ENCODE peak calls at places on chromosomes 13 and 19, in six cellular contexts. One of them, this sample, is unnamed.

GRCh38 chr19:13150919-13151604 is 851 bp downstream of the IER2 start:
- DNase-seq in HepG2: no peak
- DNase-seq in IMR-90: no peak
- DNase-seq in heart left ventricle: no peak
- DNase-seq in tibial artery: peak
- DNase-seq in cardiac fibroblast: no peak
- DNase-seq in this sample: no peak

GRCh38 chr19:23980805-23981204 is 66.1 kb downstream of the ZNF726 start:
- DNase-seq in cardiac fibroblast: no peak
- DNase-seq in HepG2: no peak
- DNase-seq in heart left ventricle: no peak
- DNase-seq in IMR-90: no peak
- DNase-seq in tibial artery: no peak
- DNase-seq in this sample: no peak

GRCh38 chr13:75467009-75467728 is 14.8 kb downstream of the TBC1D4 start:
- DNase-seq in IMR-90: no peak
- DNase-seq in tibial artery: no peak
- DNase-seq in heart left ventricle: no peak
- DNase-seq in HepG2: peak
- DNase-seq in cardiac fibroblast: no peak
- DNase-seq in this sample: no peak

GRCh38 chr13:111939285-111940278 is 127.4 kb upstream of the SOX1 start:
- DNase-seq in tibial artery: no peak
- DNase-seq in heart left ventricle: no peak
- DNase-seq in cardiac fibroblast: no peak
- DNase-seq in IMR-90: no peak
- DNase-seq in HepG2: no peak
- DNase-seq in this sample: no peak

GRCh38 chr13:51697855-51698254 is 106.1 kb downstream of the DHRS12 start:
- DNase-seq in HepG2: no peak
- DNase-seq in cardiac fibroblast: peak
- DNase-seq in heart left ventricle: no peak
- DNase-seq in IMR-90: peak
- DNase-seq in tibial artery: no peak
- DNase-seq in this sample: peak

GRCh38 chr19:48746738-48747575 is at the start of gene IZUMO1:
- DNase-seq in tibial artery: peak
- DNase-seq in HepG2: no peak
- DNase-seq in heart left ventricle: peak
- DNase-seq in IMR-90: peak
- DNase-seq in cardiac fibroblast: peak
- DNase-seq in this sample: peak

GRCh38 chr13:66506031-66506777 is 723.9 kb downstream of the PCDH9 start:
- DNase-seq in heart left ventricle: no peak
- DNase-seq in tibial artery: no peak
- DNase-seq in IMR-90: no peak
- DNase-seq in cardiac fibroblast: no peak
- DNase-seq in HepG2: no peak
- DNase-seq in this sample: peak

GRCh38 chr19:3671680-3672574 is 28.3 kb downstream of the PIP5K1C start:
- DNase-seq in IMR-90: peak
- DNase-seq in HepG2: no peak
- DNase-seq in heart left ventricle: no peak
- DNase-seq in cardiac fibroblast: peak
- DNase-seq in tibial artery: no peak
- DNase-seq in this sample: peak

GRCh38 chr13:108363651-108364050 is 94.1 kb downstream of the TNFSF13B start:
- DNase-seq in cardiac fibroblast: no peak
- DNase-seq in tibial artery: no peak
- DNase-seq in heart left ventricle: no peak
- DNase-seq in HepG2: no peak
- DNase-seq in IMR-90: no peak
- DNase-seq in this sample: no peak

GRCh38 chr13:91571681-91572080 is 173.3 kb downstream of the GPC5 start:
- DNase-seq in heart left ventricle: no peak
- DNase-seq in tibial artery: no peak
- DNase-seq in IMR-90: no peak
- DNase-seq in HepG2: no peak
- DNase-seq in cardiac fibroblast: no peak
- DNase-seq in this sample: no peak

GRCh38 chr19:55016017-55016416 is 22.0 kb downstream of the GP6 start:
- DNase-seq in HepG2: no peak
- DNase-seq in cardiac fibroblast: no peak
- DNase-seq in heart left ventricle: no peak
- DNase-seq in tibial artery: no peak
- DNase-seq in IMR-90: no peak
- DNase-seq in this sample: no peak

GRCh38 chr13:42753697-42754096 is 27.7 kb upstream of the FAM216B start:
- DNase-seq in cardiac fibroblast: peak
- DNase-seq in HepG2: no peak
- DNase-seq in heart left ventricle: no peak
- DNase-seq in IMR-90: no peak
- DNase-seq in tibial artery: no peak
- DNase-seq in this sample: peak

GRCh38 chr19:16073481-16073880 is 2.8 kb upstream of the TPM4 start:
- DNase-seq in IMR-90: no peak
- DNase-seq in heart left ventricle: no peak
- DNase-seq in cardiac fibroblast: no peak
- DNase-seq in HepG2: no peak
- DNase-seq in tibial artery: peak
- DNase-seq in this sample: no peak

GRCh38 chr19:11418166-11418517 is 972 bp downstream of the RGL3 start:
- DNase-seq in tibial artery: no peak
- DNase-seq in heart left ventricle: no peak
- DNase-seq in HepG2: no peak
- DNase-seq in IMR-90: no peak
- DNase-seq in cardiac fibroblast: no peak
- DNase-seq in this sample: no peak
- H3K4me3 ChIP-seq in tibial artery: peak
- H3K4me3 ChIP-seq in heart left ventricle: peak
- H3K4me3 ChIP-seq in HepG2: peak
- H3K4me3 ChIP-seq in IMR-90: peak
- H3K4me3 ChIP-seq in cardiac fibroblast: no peak
- H3K4me3 ChIP-seq in this sample: peak

DNA sequence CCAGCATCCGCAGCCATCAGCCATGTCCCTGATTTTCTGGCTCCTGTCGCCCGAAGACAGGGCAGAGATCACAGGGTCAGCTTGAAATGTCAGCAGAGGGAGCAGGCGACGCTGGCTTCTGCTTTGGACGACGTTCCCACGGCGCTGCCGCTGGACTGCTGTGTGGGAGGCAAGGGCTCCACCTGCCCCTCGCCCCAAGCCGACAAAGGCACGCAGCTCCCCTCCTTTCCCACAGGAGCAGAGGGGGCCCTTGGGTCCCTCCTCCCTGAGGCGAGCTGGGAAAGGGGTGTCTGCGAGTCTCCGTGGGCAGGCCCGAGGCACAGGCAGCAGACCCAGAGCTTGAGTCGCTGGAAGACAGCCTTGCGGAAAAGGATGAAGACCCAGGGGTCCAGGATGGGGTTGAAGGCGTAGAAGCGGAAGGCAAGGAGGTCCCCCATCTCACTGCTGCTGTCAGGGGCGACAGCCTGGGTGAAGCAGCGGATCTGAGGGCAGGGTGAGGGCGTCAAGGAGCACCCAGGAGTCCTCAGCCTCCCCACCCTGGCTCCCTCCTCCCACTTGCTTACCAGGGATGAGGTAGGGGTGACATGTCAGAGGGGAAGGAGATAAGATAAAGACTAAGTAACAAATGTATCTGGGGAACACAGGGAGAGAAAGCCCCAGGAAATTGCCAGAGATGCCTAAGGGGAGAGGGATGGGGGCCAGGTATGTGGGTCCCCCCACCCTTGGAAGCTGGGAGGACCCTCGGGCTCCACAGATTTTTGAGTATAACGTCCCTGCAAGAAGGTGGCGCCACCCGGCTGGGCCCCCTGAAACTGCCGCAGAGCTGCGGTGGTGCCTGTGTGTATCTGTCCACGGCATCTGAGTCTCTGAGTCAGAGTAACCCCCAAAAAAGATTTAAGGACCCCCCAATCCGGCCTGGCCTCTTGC is 3.4 kb downstream of the PTGIR start:
- DNase-seq in IMR-90: peak
- DNase-seq in HepG2: no peak
- DNase-seq in tibial artery: peak
- DNase-seq in heart left ventricle: peak
- DNase-seq in cardiac fibroblast: no peak
- DNase-seq in this sample: peak
- TF ChIP-seq CTCF in IMR-90: no peak
- TF ChIP-seq CTCF in HepG2: peak
- TF ChIP-seq CTCF in tibial artery: peak
- TF ChIP-seq CTCF in heart left ventricle: no peak
- TF ChIP-seq CTCF in cardiac fibroblast: no peak
- TF ChIP-seq CTCF in this sample: no peak

GRCh38 chr19:35136977-35137702 is 1.5 kb upstream of the FXYD1 start:
- DNase-seq in IMR-90: no peak
- DNase-seq in heart left ventricle: no peak
- DNase-seq in cardiac fibroblast: no peak
- DNase-seq in HepG2: peak
- DNase-seq in tibial artery: no peak
- DNase-seq in this sample: no peak

GRCh38 chr19:35136231-35136630 is 1.4 kb upstream of the LGI4 start:
- DNase-seq in IMR-90: no peak
- DNase-seq in HepG2: no peak
- DNase-seq in cardiac fibroblast: no peak
- DNase-seq in heart left ventricle: no peak
- DNase-seq in tibial artery: no peak
- DNase-seq in this sample: no peak

GRCh38 chr19:35140207-35140897 is 1.7 kb downstream of the FXYD1 start:
- DNase-seq in cardiac fibroblast: no peak
- DNase-seq in HepG2: no peak
- DNase-seq in heart left ventricle: no peak
- DNase-seq in IMR-90: no peak
- DNase-seq in tibial artery: no peak
- DNase-seq in this sample: no peak

GRCh38 chr19:35139618-35139943 is 957 bp downstream of the FXYD1 start:
- DNase-seq in HepG2: no peak
- DNase-seq in heart left ventricle: no peak
- DNase-seq in IMR-90: no peak
- DNase-seq in cardiac fibroblast: no peak
- DNase-seq in tibial artery: no peak
- DNase-seq in this sample: no peak

GRCh38 chr19:35138305-35138799 is 272 bp upstream of the FXYD1 start:
- DNase-seq in cardiac fibroblast: no peak
- DNase-seq in IMR-90: no peak
- DNase-seq in heart left ventricle: peak
- DNase-seq in tibial artery: no peak
- DNase-seq in HepG2: no peak
- DNase-seq in this sample: peak
- H3K4me3 ChIP-seq in cardiac fibroblast: no peak
- H3K4me3 ChIP-seq in IMR-90: no peak
- H3K4me3 ChIP-seq in heart left ventricle: peak
- H3K4me3 ChIP-seq in tibial artery: peak
- H3K4me3 ChIP-seq in HepG2: peak
- H3K4me3 ChIP-seq in this sample: no peak

GRCh38 chr13:38872693-38873092 is 117.9 kb downstream of the STOML3 start:
- DNase-seq in tibial artery: no peak
- DNase-seq in cardiac fibroblast: peak
- DNase-seq in HepG2: peak
- DNase-seq in IMR-90: peak
- DNase-seq in heart left ventricle: no peak
- DNase-seq in this sample: peak
- TF ChIP-seq CTCF in tibial artery: peak
- TF ChIP-seq CTCF in cardiac fibroblast: peak
- TF ChIP-seq CTCF in HepG2: peak
- TF ChIP-seq CTCF in IMR-90: peak
- TF ChIP-seq CTCF in heart left ventricle: peak
- TF ChIP-seq CTCF in this sample: peak

GRCh38 chr13:50053844-50054243 is 38.6 kb downstream of the KCNRG start:
- DNase-seq in cardiac fibroblast: no peak
- DNase-seq in IMR-90: no peak
- DNase-seq in heart left ventricle: no peak
- DNase-seq in HepG2: no peak
- DNase-seq in tibial artery: no peak
- DNase-seq in this sample: no peak
- H3K4me3 ChIP-seq in cardiac fibroblast: no peak
- H3K4me3 ChIP-seq in IMR-90: no peak
- H3K4me3 ChIP-seq in heart left ventricle: no peak
- H3K4me3 ChIP-seq in HepG2: no peak
- H3K4me3 ChIP-seq in tibial artery: no peak
- H3K4me3 ChIP-seq in this sample: no peak

DNA sequence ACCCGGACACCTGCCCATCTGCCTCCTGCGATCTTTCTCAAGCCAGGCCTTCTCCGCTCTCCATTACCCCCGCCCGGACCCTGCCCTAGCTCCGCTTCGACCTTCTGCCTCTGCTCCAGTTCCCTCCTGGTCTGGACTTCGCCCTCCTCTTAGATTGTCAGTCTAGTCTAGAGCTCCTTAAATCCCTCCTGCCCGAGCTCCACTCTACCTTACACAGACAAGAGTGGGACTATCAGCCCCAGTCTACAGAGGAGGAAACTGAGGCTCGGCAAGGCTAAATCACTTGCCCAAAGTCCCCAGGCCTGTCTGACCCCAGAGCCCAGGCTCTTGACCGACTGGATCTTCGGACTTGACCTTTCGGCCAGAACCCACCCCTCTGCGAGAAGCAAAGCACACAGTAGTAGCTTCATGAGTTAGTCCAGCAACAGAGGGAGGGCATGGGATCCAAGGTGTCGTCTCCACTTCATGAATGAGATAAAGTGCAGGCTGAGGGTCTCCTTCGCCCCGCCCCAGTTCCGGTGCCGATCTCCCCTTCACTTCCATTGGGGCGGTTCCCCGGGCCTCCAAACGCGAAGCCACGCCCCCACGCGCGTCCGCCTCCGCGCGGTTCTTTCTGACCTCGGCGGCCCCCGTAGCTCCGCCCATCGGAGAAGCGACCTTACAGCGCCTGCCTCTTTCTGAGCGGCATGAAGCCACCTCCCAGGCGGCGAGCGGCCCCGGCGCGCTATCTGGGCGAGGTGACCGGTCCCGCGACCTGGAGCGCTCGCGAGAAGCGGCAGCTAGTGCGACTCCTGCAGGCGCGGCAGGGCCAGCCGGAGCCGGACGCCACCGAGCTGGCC is at the start of gene SNAPC2:
- DNase-seq in HepG2: peak
- DNase-seq in cardiac fibroblast: peak
- DNase-seq in tibial artery: peak
- DNase-seq in heart left ventricle: peak
- DNase-seq in IMR-90: peak
- DNase-seq in this sample: peak
- TF ChIP-seq CTCF in HepG2: no peak
- TF ChIP-seq CTCF in cardiac fibroblast: no peak
- TF ChIP-seq CTCF in tibial artery: no peak
- TF ChIP-seq CTCF in heart left ventricle: no peak
- TF ChIP-seq CTCF in IMR-90: no peak
- TF ChIP-seq CTCF in this sample: no peak